ENCODE peak calls at places on chromosomes 11 and 22, in seven cellular contexts. S is AG04450, C is HCT116, P is mammary epithelial cell, K is fibroblast of lung, D is aorta, F is SK-N-SH. B is an unnamed sample.

GRCh38 chr11:78432058-78432515 is 14.5 kb upstream of the GAB2 start:
- DNase-seq in S (no peak), C (no peak), P (no peak), K (peak), D (no peak), F (no peak), B (no peak)

GRCh38 chr11:63608353-63609345 is 5.6 kb downstream of the PLAAT3 start:
- DNase-seq in S (no peak), C (no peak), P (peak), K (no peak), D (no peak), F (no peak), B (no peak)

GRCh38 chr11:78349114-78349513 is 68.5 kb downstream of the GAB2 start:
- DNase-seq in S (no peak), C (no peak), P (no peak), K (peak), D (no peak), F (no peak), B (no peak)

GRCh38 chr11:134727204-134727603 is 315.2 kb upstream of the B3GAT1 start:
- DNase-seq in S (no peak), C (peak), P (no peak), K (no peak), D (no peak), F (no peak), B (no peak)

GRCh38 chr22:29300807-29301601 is 5.4 kb upstream of the GAS2L1 start:
- DNase-seq in S (no peak), C (no peak), P (no peak), K (no peak), D (peak), F (peak), B (no peak)

GRCh38 chr11:60857378-60858232 is 1.9 kb upstream of the PTGDR2 start:
- DNase-seq in S (no peak), C (no peak), P (no peak), K (no peak), D (peak), F (no peak), B (no peak)

GRCh38 chr11:73875840-73876239 is 806 bp downstream of the COA4 start:
- DNase-seq in S (no peak), C (no peak), P (no peak), K (no peak), D (no peak), F (no peak), B (peak)

GRCh38 chr11:8707541-8708270 is 25.1 kb downstream of the RPL27A start:
- DNase-seq in S (no peak), C (no peak), P (no peak), K (no peak), D (no peak), F (no peak), B (no peak)

GRCh38 chr22:35749808-35750207 is 32.1 kb downstream of the APOL5 start:
- DNase-seq in S (no peak), C (no peak), P (no peak), K (no peak), D (no peak), F (no peak), B (peak)

GRCh38 chr11:133946541-133947297 is 10.0 kb downstream of the IGSF9B start:
- DNase-seq in S (no peak), C (no peak), P (no peak), K (no peak), D (peak), F (peak), B (no peak)

GRCh38 chr11:68840661-68841653 is 759 bp downstream of the CPT1A start:
- DNase-seq in S (no peak), C (no peak), P (no peak), K (peak), D (peak), F (peak), B (peak)

GRCh38 chr11:19187880-19188279 is 13.9 kb downstream of the CSRP3 start:
- DNase-seq in S (no peak), C (no peak), P (peak), K (no peak), D (no peak), F (no peak), B (no peak)

GRCh38 chr11:69941546-69942332 is 122.5 kb upstream of the FGF3 start:
- DNase-seq in S (no peak), C (no peak), P (no peak), K (no peak), D (peak), F (no peak), B (no peak)

GRCh38 chr22:23062616-23063538 is 7.4 kb upstream of the GNAZ start:
- DNase-seq in S (no peak), C (no peak), P (no peak), K (no peak), D (peak), F (peak), B (no peak)

GRCh38 chr11:80593981-80594380 is 1153.2 kb upstream of the TENM4 start:
- DNase-seq in S (no peak), C (no peak), P (peak), K (peak), D (no peak), F (no peak), B (no peak)

GRCh38 chr11:13970986-13971385 is 8.5 kb downstream of the SPON1 start:
- DNase-seq in S (no peak), C (peak), P (peak), K (peak), D (no peak), F (peak), B (peak)

GRCh38 chr11:65307298-65308229 is 7.1 kb upstream of the CDC42EP2 start:
- DNase-seq in S (no peak), C (no peak), P (no peak), K (no peak), D (no peak), F (no peak), B (no peak)

GRCh38 chr11:73942030-73942429 is 8.8 kb upstream of the DNAJB13 start:
- DNase-seq in S (no peak), C (no peak), P (no peak), K (no peak), D (no peak), F (no peak), B (no peak)

GRCh38 chr11:62242021-62242420 is at the start of gene SCGB1D2:
- DNase-seq in S (no peak), C (no peak), P (peak), K (no peak), D (no peak), F (peak), B (no peak)

GRCh38 chr11:60370811-60371297 is 7.5 kb upstream of the MS4A7 start:
- DNase-seq in S (no peak), C (no peak), P (peak), K (no peak), D (no peak), F (no peak), B (no peak)

GRCh38 chr11:68854273-68854958 is 12.7 kb upstream of the CPT1A start:
- DNase-seq in S (no peak), C (no peak), P (no peak), K (no peak), D (no peak), F (peak), B (no peak)

GRCh38 chr22:44277404-44278135 is 35.2 kb downstream of the SHISAL1 start:
- DNase-seq in S (no peak), C (no peak), P (no peak), K (no peak), D (no peak), F (no peak), B (no peak)

GRCh38 chr11:45925550-45925949 is 3.1 kb downstream of the LARGE2 start:
- DNase-seq in S (no peak), C (no peak), P (no peak), K (no peak), D (no peak), F (no peak), B (no peak)

GRCh38 chr11:46920709-46921108 is 2.4 kb upstream of the LRP4 start:
- DNase-seq in S (peak), C (no peak), P (peak), K (peak), D (no peak), F (no peak), B (no peak)

GRCh38 chr11:2807801-2808241 is 77.8 kb downstream of the CDKN1C start:
- DNase-seq in S (no peak), C (no peak), P (no peak), K (no peak), D (peak), F (no peak), B (no peak)

GRCh38 chr22:21455334-21456089 is 11.7 kb upstream of the TMEM191C start:
- DNase-seq in S (no peak), C (no peak), P (no peak), K (no peak), D (peak), F (no peak), B (no peak)

DNA sequence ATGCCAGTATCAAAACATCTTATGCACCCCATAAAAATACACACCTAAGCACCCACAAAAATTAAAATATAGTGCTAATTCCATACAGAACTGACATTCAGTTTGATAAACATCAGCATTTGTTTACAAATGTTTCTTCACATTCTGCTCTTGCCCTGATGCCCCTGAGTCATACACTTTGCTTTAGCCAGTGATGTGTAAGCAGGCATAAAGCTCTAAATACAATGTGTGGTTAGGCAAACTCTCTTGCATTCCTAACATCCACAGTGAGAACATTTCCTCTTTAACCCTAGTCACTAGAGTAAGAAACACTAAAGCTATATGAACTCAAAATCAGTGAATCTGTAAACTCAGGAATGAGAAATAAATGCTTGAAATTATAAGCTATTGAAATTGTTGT is 1060.7 kb downstream of the FAM181B start:
- DNase-seq in S (peak), C (no peak), P (peak), K (peak), D (no peak), F (no peak), B (no peak)
- H3K4me3 ChIP-seq in S (no peak), C (no peak), P (no peak), K (no peak), D (no peak), F (no peak), B (no peak)

DNA sequence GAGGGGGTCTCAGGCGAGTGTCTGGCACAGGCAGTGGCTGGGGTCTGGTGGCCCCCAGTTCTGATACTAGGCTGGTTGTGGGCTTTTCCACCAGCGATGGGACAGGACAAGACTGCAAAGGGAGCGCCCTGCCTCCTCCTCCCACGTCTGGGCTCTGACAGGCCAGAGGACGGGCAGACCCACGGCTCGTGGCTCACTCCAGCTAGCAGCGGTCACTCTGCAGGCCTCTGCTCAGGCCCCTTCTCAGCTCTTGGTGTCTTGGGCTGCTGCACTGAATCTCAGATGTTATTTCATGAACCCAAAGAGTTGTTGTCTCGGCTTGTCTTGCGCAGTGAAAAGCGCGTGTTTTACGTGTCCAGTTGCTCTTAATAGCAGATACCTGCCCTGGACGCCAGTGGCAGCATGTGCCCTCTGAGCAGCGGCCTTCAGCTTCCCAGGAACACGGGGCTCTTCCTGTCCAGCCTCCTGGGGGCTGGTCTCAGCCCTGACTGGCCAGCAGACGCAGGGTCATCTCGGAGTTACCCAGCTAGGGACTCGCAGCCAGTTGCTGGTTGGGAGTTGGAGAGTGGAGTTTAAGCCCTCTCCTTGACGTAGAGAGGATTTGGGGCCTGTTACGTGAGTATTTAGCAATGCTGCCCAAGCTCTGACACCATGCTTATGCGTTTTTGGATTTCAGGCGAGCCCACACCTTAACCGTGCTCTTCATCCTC is 9.6 kb downstream of the PTDSS2 start:
- DNase-seq in S (no peak), C (no peak), P (no peak), K (no peak), D (peak), F (no peak), B (no peak)
- H3K27ac ChIP-seq in S (no peak), C (no peak), P (no peak), K (no peak), D (no peak), F (no peak), B (no peak)

DNA sequence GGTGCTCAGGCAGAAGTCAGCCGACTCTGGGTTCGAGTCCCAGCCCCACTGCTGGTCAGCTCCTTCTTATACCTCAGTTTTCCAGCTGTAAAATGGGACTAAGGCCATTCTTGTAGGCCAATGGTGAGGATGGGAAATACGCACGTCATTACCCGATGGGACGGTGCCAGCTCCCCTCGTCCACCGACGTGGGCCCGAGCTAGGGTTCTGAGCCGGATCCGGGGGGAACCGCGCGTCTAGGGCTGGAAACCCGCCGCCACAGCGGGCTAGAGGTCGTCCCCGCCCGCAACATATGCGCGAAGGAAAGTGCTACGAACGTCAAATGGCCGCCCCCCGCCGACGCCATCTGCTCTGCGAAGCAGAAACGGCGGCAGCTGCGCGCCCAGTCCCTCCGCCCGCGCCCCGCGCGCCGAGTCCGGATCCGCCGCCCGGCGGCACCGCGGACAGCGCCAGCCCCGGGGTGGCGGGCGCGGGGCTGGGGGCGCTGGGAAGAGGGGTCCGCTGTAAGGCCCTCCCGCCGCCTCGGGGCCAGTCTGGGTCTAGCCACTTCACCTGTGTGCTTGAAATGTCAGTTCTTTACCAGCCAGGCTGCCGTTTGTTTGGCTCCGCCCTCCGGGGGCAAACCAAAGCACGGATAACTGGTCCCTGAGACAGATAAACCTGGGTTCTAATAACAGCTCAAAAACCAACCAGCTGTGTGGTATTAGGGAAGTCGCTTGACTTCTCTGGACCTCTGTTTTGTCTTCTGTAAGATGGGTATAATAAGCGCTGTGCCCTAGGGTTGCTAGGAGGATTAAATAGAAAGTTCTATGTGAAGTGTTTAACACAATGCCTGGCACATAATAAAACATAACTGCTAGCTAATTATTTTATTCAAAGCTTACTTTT is 103.5 kb upstream of the RCN1 start:
- DNase-seq in S (no peak), C (no peak), P (no peak), K (no peak), D (no peak), F (peak), B (no peak)
- H3K4me3 ChIP-seq in S (no peak), C (no peak), P (no peak), K (peak), D (no peak), F (no peak), B (no peak)

DNA sequence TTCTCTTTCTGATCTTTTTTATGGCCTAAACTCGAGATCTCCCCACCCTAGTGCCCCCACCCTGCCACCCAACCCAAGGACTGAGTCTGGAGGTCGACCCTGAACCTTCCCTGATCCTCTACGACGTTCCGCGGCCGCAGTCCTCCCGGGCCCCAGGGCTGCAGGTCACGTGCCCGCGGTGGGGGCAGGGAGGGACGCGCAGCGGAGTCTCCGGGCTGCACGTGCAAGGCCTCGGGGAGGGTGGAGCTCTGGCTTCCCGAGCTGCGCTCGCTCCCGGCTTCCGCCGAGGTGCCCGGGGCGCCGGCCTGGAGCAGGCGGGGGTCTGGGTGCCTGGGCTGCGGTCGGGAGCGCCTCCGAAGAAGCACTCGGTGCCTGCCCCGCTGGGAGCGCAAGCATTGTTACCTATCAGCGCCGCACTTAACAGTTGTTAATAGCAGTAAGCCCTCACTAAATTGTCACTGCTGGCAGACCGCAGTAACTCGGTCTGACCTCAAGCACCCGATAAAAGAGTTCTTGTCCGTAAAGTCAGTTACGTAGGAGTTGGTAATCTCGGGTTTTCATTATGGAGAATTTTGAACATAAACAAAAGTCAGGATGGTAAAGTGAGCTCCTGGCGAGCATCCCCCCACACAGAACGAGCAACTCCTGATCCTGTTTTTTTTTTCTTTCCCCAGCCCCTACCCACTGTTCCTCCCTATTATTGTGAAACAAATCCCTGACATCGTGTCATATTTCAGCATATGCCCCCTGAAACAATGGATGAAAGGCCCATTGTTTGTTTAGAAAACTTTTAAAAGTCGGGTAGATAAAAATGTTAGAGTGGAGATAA is 69.7 kb upstream of the EP300 start:
- DNase-seq in S (peak), C (peak), P (peak), K (peak), D (peak), F (peak), B (peak)
- H3K27ac ChIP-seq in S (peak), C (peak), P (peak), K (peak), D (peak), F (peak), B (peak)

DNA sequence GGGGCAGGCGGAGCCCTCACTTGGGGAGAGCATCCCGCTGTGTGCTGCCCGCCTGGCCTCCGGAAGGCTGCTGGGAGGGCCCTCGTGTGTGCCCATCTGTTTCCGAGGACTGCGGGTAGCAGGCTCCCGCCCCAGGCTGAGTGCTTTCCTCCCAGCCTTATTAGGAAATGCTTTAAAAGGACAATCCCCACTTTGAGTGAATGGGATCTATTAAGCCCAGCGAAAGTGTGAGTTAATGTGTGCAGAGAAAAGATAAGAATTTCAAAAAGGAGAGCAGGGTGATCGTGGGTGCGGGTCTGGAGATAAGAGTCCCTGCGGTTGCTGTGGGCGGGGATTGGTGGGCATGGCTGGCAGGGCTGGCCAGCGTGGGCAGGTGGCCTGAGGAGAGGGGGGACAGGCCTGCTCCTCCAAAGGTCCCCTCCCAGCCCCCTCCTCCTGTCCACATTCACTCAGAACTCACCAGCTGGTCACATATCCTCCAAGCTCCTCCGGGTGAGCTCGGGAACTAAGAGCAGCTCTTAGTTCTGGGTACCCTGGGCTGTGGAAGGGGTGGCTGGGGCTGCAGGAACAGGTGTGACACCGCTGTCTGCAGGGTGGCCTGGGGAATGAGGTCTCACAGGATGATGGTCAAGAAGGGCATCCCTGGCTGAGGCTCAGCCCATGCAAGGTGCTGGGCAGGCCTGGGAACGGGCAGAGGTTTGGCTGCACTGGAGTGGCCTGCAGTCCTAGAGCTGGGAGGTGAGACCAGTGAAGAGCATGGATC is 1260.3 kb downstream of the BRD1 start:
- DNase-seq in S (no peak), C (no peak), P (no peak), K (no peak), D (no peak), F (peak), B (no peak)
- H3K4me3 ChIP-seq in S (no peak), C (no peak), P (no peak), K (no peak), D (no peak), F (no peak), B (no peak)

GRCh38 chr11:131099013-131099412 is 182.7 kb upstream of the SNX19 start:
- DNase-seq in S (no peak), C (no peak), P (peak), K (peak), D (no peak), F (no peak), B (no peak)

GRCh38 chr11:131094828-131095227 is 178.5 kb upstream of the SNX19 start:
- DNase-seq in S (no peak), C (no peak), P (no peak), K (no peak), D (no peak), F (no peak), B (peak)

GRCh38 chr11:131095501-131096185 is 179.4 kb upstream of the SNX19 start:
- DNase-seq in S (no peak), C (no peak), P (no peak), K (no peak), D (no peak), F (no peak), B (peak)

DNA sequence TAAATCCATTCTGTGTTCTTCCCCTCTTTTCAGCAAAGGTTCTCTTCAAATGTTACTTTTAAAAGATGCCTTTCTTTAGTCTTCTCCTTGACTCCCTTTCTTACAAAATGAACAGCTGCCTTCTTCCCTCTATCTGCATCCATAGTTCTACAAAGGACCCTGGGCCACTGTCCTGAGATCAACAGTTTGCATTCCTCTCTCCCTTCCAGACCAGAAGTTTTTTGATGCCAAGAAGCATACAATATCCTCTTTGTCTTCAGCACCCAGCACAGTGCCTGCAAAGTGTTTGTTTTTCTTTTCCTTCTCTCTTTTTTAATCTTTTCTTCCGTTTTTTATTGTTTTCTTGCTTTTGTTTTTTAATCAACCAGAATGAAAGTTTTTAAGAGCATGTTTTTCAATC is 183.5 kb upstream of the SNX19 start:
- DNase-seq in S (no peak), C (no peak), P (no peak), K (peak), D (no peak), F (no peak), B (no peak)
- H3K27ac ChIP-seq in S (no peak), C (no peak), P (no peak), K (peak), D (no peak), F (no peak), B (no peak)

B was measured in OCI-LY7.